ENCODE peak calls at places on chromosomes 6 and 20, in five cellular contexts. W is Panc1, Z is retinal pigment epithelial cell, L is endothelial cell of umbilical vein, O is breast epithelium. P is an unnamed sample.

GRCh38 chr6:138716017-138716416 is 57.6 kb upstream of the CCDC28A start:
- DNase-seq in W (no peak), Z (no peak), L (no peak), O (no peak), P (no peak)

GRCh38 chr20:63021356-63022321 is 14.9 kb upstream of the BHLHE23 start:
- DNase-seq in W (no peak), Z (no peak), L (no peak), O (no peak), P (no peak)

GRCh38 chr6:27605401-27606342 is 132.8 kb upstream of the ZNF184 start:
- DNase-seq in W (peak), Z (peak), L (peak), O (no peak), P (no peak)

GRCh38 chr6:36933102-36933501 is 21.4 kb upstream of the PI16 start:
- DNase-seq in W (no peak), Z (peak), L (peak), O (no peak), P (no peak)

GRCh38 chr6:42251911-42252637 is 34.4 kb upstream of the MRPS10 start:
- DNase-seq in W (no peak), Z (peak), L (peak), O (no peak), P (no peak)

GRCh38 chr20:32451682-32452461 is 93.7 kb downstream of the ASXL1 start:
- DNase-seq in W (no peak), Z (no peak), L (no peak), O (peak), P (no peak)

GRCh38 chr6:26054937-26055669 is 32.1 kb upstream of the HFE start:
- DNase-seq in W (no peak), Z (peak), L (peak), O (peak), P (peak)

GRCh38 chr20:17845701-17846475 is 122.7 kb downstream of the SNX5 start:
- DNase-seq in W (no peak), Z (no peak), L (no peak), O (no peak), P (no peak)

GRCh38 chr6:111788779-111789276 is 84.4 kb downstream of the FYN start:
- DNase-seq in W (no peak), Z (no peak), L (no peak), O (no peak), P (no peak)

GRCh38 chr6:151387581-151387980 is 3.8 kb downstream of the ZBTB2 start:
- DNase-seq in W (no peak), Z (peak), L (no peak), O (no peak), P (no peak)

GRCh38 chr6:166834049-166834448 is 122.3 kb downstream of the RNASET2 start:
- DNase-seq in W (no peak), Z (no peak), L (no peak), O (no peak), P (no peak)

GRCh38 chr20:4885877-4886276 is 115.4 kb downstream of the SLC23A2 start:
- DNase-seq in W (no peak), Z (no peak), L (no peak), O (no peak), P (no peak)

GRCh38 chr20:35002426-35003210 is 47.0 kb downstream of the MYH7B start:
- DNase-seq in W (no peak), Z (no peak), L (no peak), O (no peak), P (no peak)

GRCh38 chr6:91305755-91306154 is 718.9 kb upstream of the MAP3K7 start:
- DNase-seq in W (no peak), Z (no peak), L (no peak), O (no peak), P (no peak)

GRCh38 chr20:2042400-2042799 is 48.5 kb upstream of the PDYN start:
- DNase-seq in W (no peak), Z (peak), L (no peak), O (no peak), P (no peak)

GRCh38 chr20:16423311-16424212 is 149.7 kb downstream of the KIF16B start:
- DNase-seq in W (no peak), Z (no peak), L (no peak), O (no peak), P (no peak)

GRCh38 chr6:111737065-111737521 is 131.4 kb upstream of the TRAF3IP2 start:
- DNase-seq in W (no peak), Z (no peak), L (no peak), O (no peak), P (no peak)

GRCh38 chr20:42447270-42447669 is 742.4 kb downstream of the PTPRT start:
- DNase-seq in W (no peak), Z (no peak), L (no peak), O (no peak), P (no peak)

GRCh38 chr6:167146977-167147376 is 10.8 kb downstream of the GPR31 start:
- DNase-seq in W (no peak), Z (no peak), L (no peak), O (no peak), P (no peak)

GRCh38 chr6:36131517-36132220 is 1.4 kb downstream of the MAPK13 start:
- DNase-seq in W (no peak), Z (no peak), L (peak), O (no peak), P (no peak)

GRCh38 chr20:62408055-62408454 is 970 bp upstream of the CABLES2 start:
- DNase-seq in W (no peak), Z (no peak), L (no peak), O (no peak), P (no peak)

GRCh38 chr20:20079102-20079784 is 26.9 kb downstream of the CFAP61 start:
- DNase-seq in W (no peak), Z (no peak), L (no peak), O (no peak), P (no peak)

GRCh38 chr6:116127771-116128493 is 2.0 kb upstream of the COL10A1 start:
- DNase-seq in W (no peak), Z (no peak), L (no peak), O (no peak), P (no peak)

GRCh38 chr20:50865114-50865513 is 66.1 kb downstream of the ADNP start:
- DNase-seq in W (no peak), Z (no peak), L (no peak), O (no peak), P (no peak)

DNA sequence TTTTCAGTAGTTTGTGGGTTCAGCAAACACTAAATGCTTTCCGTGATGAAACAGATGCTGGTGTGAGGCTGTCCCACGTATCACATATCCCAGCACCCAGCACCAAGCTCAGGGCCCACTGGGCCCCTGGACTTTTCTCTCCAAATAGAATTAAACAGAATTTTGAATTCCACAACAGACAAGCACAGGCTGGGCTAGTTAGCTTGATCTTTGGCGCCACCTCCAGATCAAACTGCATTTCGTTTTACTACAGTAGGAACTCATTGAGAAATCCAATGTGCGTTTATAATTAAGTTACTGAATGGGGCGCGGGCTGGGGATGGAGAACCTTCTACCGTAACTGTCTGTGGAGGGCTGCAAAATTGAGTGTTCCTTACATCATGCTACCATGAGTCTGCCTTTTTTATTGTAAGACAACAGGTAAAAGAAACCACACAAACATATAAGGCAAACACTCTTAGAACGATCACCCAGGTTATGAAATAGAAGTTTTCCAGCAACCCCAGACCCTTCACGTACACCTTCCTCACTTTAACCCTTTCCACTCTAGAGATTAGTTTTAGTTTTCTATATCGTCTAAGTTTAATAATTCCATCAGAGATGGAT is 107.8 kb downstream of the ZFP64 start:
- DNase-seq in W (peak), Z (no peak), L (peak), O (no peak), P (peak)
- TF ChIP-seq CTCF in W (peak), Z (peak), L (peak), O (peak), P (peak)

DNA sequence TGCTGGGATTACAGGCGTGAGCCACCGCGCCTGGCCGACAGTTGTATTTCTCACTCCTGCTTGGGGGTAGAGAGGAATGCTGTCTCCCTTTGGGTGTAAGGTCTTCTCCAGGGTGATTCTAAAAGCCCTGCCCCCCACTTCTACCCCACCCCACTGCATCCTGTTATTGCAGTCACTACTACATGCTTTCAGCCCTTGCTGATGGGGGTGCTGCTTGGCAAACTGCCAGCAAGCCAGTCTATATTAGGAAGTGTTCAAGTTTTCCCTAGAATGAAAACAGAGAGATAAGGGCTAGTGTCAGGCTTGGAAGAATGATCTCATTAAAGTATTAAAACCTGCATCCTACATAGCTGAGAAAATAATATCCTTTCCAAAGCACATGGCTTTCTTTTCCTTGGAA is 31.3 kb downstream of the TTI1 start:
- DNase-seq in W (no peak), Z (no peak), L (peak), O (no peak), P (no peak)
- TF ChIP-seq CTCF in W (no peak), Z (no peak), L (no peak), O (no peak), P (no peak)

GRCh38 chr6:144283781-144284473 is 1.2 kb upstream of the UTRN start:
- DNase-seq in W (no peak), Z (no peak), L (peak), O (no peak), P (no peak)
- TF ChIP-seq CTCF in W (no peak), Z (peak), L (peak), O (no peak), P (no peak)

DNA sequence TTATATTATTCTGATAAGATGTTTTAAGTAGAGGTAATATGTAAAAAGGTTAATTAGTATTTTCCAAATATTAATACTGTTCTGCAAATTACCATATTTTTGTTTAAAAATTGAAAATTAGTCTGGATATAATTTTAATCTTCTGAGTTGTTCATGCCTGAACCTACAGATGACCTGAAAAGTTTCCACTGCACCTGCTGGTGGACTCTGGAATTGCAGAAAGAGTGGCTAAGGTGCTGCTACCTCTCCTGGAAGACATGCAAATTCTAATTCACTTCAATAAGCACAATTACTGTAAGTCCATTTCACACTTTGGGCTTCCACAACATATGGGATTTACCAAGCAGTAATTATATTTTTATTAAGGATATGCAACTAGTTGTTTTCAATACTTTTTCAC is 77.7 kb upstream of the OLIG3 start:
- DNase-seq in W (no peak), Z (no peak), L (peak), O (no peak), P (no peak)
- TF ChIP-seq CTCF in W (peak), Z (peak), L (peak), O (peak), P (peak)

GRCh38 chr6:46491789-46492547 is 719 bp upstream of the RCAN2 start:
- DNase-seq in W (no peak), Z (no peak), L (peak), O (no peak), P (peak)
- TF ChIP-seq CTCF in W (peak), Z (peak), L (peak), O (no peak), P (peak)

GRCh38 chr6:125154184-125155135 is 887 bp downstream of the TPD52L1 start:
- DNase-seq in W (no peak), Z (no peak), L (no peak), O (peak), P (no peak)
- TF ChIP-seq CTCF in W (peak), Z (peak), L (no peak), O (peak), P (no peak)